ENCODE peak calls at places on chromosomes 5 and 9, in five cellular contexts. D, A, K, H and F are unnamed samples.
A peak's percentile ranks its signal among the peaks of the same experiment; 100 is the strongest.

GRCh38 chr9:124218438-124219289 is 39.1 kb upstream of the NEK6 start:
- DNase-seq in D (peak; percentile 78), A (peak; percentile 74), K (peak; percentile 47), H (no peak), F (no peak)

GRCh38 chr5:106097308-106097707 is 1573.4 kb downstream of the EFNA5 start:
- DNase-seq in D (peak; percentile 13), A (peak; percentile 43), K (peak; percentile 61), H (no peak), F (no peak)

GRCh38 chr5:171989276-171989675 is 17.2 kb downstream of the FBXW11 start:
- DNase-seq in D (no peak), A (peak; percentile 87), K (peak; percentile 82), H (no peak), F (peak; percentile 63)

GRCh38 chr9:136244116-136244775 is 1.4 kb downstream of the QSOX2 start:
- DNase-seq in D (no peak), A (no peak), K (peak; percentile 27), H (no peak), F (no peak)

GRCh38 chr5:105563842-105564241 is 2001.3 kb upstream of the NUDT12 start:
- DNase-seq in D (no peak), A (no peak), K (no peak), H (no peak), F (no peak)

GRCh38 chr9:13190040-13190439 is 89.5 kb downstream of the MPDZ start:
- DNase-seq in D (no peak), A (no peak), K (no peak), H (no peak), F (no peak)

GRCh38 chr5:171681667-171682066 is 104.0 kb upstream of the SMIM23 start:
- DNase-seq in D (peak; percentile 60), A (no peak), K (peak; percentile 40), H (no peak), F (no peak)

GRCh38 chr5:121189569-121190305 is 661.9 kb upstream of the FTMT start:
- DNase-seq in D (peak; percentile 49), A (peak; percentile 3), K (peak; percentile 59), H (no peak), F (no peak)

GRCh38 chr5:42944989-42945388 is 95.1 kb downstream of the ANXA2R start:
- DNase-seq in D (peak; percentile 96), A (peak; percentile 91), K (peak; percentile 97), H (no peak), F (no peak)

GRCh38 chr5:9829621-9830020 is 199.5 kb upstream of the TAS2R1 start:
- DNase-seq in D (no peak), A (peak; percentile 21), K (peak; percentile 6), H (no peak), F (no peak)

GRCh38 chr5:135600971-135601381 is 22.2 kb upstream of the CXCL14 start:
- DNase-seq in D (no peak), A (no peak), K (no peak), H (no peak), F (no peak)

GRCh38 chr5:132648355-132648754 is 9.6 kb upstream of the IL13 start:
- DNase-seq in D (no peak), A (no peak), K (no peak), H (no peak), F (no peak)

GRCh38 chr5:177212242-177212641 is 78.7 kb downstream of the NSD1 start:
- DNase-seq in D (no peak), A (no peak), K (no peak), H (no peak), F (no peak)

GRCh38 chr5:112878760-112879159 is 17.7 kb downstream of the SRP19 start:
- DNase-seq in D (no peak), A (peak; percentile 48), K (peak; percentile 75), H (no peak), F (peak; percentile 38)

GRCh38 chr5:76813982-76814562 is 4.8 kb upstream of the F2RL1 start:
- DNase-seq in D (peak; percentile 94), A (peak; percentile 90), K (peak; percentile 99), H (no peak), F (peak; percentile 87)

GRCh38 chr9:101148344-101148743 is 119.8 kb downstream of the PLPPR1 start:
- DNase-seq in D (no peak), A (no peak), K (no peak), H (peak; percentile 43), F (no peak)

GRCh38 chr9:109753308-109753707 is 26.7 kb upstream of the PALM2AKAP2 start:
- DNase-seq in D (no peak), A (no peak), K (no peak), H (no peak), F (no peak)

GRCh38 chr5:74127377-74128338 is 501.7 kb downstream of the ARHGEF28 start:
- DNase-seq in D (peak; percentile 34), A (peak; percentile 55), K (peak; percentile 46), H (peak; percentile 20), F (no peak)

GRCh38 chr9:96555567-96556386 is 63.9 kb downstream of the CDC14B start:
- DNase-seq in D (peak; percentile 88), A (no peak), K (peak; percentile 52), H (no peak), F (no peak)

GRCh38 chr5:78985407-78986223 is 505 bp upstream of the ARSB start:
- DNase-seq in D (peak; percentile 75), A (peak; percentile 48), K (peak; percentile 79), H (peak; percentile 26), F (no peak)

GRCh38 chr5:135862744-135863143 is 28.3 kb downstream of the SLC25A48 start:
- DNase-seq in D (no peak), A (no peak), K (no peak), H (no peak), F (no peak)

GRCh38 chr9:36932198-36932597 is 101.9 kb downstream of the PAX5 start:
- DNase-seq in D (no peak), A (no peak), K (no peak), H (no peak), F (no peak)

GRCh38 chr9:136255166-136255538 is 9.5 kb upstream of the QSOX2 start:
- DNase-seq in D (peak; percentile 64), A (no peak), K (peak; percentile 65), H (no peak), F (no peak)

GRCh38 chr9:123064662-123065061 is 31.2 kb downstream of the GPR21 start:
- DNase-seq in D (no peak), A (no peak), K (no peak), H (no peak), F (no peak)

GRCh38 chr5:1336106-1336561 is 8.8 kb downstream of the CLPTM1L start:
- DNase-seq in D (no peak), A (no peak), K (no peak), H (no peak), F (no peak)

GRCh38 chr5:133781446-133781845 is 169.1 kb upstream of the FSTL4 start:
- DNase-seq in D (no peak), A (no peak), K (no peak), H (no peak), F (no peak)

GRCh38 chr9:131986576-131986975 is 93.1 kb downstream of the MED27 start:
- DNase-seq in D (peak; percentile 42), A (peak; percentile 95), K (peak; percentile 23), H (no peak), F (no peak)

GRCh38 chr9:113560621-113560915 is 97.0 kb downstream of the RGS3 start:
- DNase-seq in D (no peak), A (no peak), K (no peak), H (no peak), F (no peak)

DNA sequence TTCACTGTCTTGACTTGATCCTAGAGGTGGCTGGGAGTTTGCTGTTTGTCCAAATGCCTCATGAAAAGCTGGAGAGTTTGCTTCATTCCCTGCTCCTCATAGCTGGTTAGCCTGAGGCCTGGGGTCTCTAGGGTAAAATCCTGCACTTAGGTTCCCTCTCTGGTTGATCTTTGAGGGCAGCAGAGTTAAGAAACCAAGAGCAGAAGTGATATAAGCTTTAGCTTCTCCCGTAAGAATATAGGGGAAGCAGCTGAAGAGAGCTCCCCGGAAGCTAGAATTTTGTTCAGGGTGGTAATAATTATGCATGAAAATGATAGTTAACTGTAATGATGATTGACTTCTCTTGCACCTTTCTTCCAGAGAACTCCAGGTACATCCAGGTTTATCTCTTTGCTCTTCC is 1.4 kb downstream of the FAM53C start:
- DNase-seq in D (no peak), A (no peak), K (no peak), H (peak; percentile 20), F (no peak)
- H3K9ac ChIP-seq in D (peak overlapping the region; percentile 95), A (peak overlapping the region; percentile 87), K (no peak overlapping the region), H (peak overlapping the region; percentile 100), F (peak overlapping the region; percentile 98)

GRCh38 chr9:93954436-93955355 is at the start of gene BARX1:
- DNase-seq in D (no peak), A (no peak), K (no peak), H (peak; percentile 71), F (no peak)
- TF ChIP-seq EZH2 in D (peak; percentile 45), A (no peak), K (peak; percentile 73), H (no peak), F (peak; percentile 76)

GRCh38 chr9:94923333-94924089 is 197.0 kb downstream of the AOPEP start:
- DNase-seq in D (no peak), A (no peak), K (peak; percentile 67), H (peak; percentile 71), F (no peak)

GRCh38 chr9:94921656-94922055 is 195.2 kb downstream of the AOPEP start:
- DNase-seq in D (no peak), A (no peak), K (no peak), H (no peak), F (no peak)

GRCh38 chr9:94921072-94921471 is 194.6 kb downstream of the AOPEP start:
- DNase-seq in D (peak; percentile 86), A (peak; percentile 56), K (peak; percentile 92), H (no peak), F (no peak)

GRCh38 chr9:94922691-94923107 is 196.2 kb downstream of the AOPEP start:
- DNase-seq in D (peak; percentile 81), A (peak; percentile 25), K (no peak), H (no peak), F (no peak)

GRCh38 chr9:94922098-94922607 is 195.7 kb downstream of the AOPEP start:
- DNase-seq in D (peak; percentile 95), A (peak; percentile 87), K (peak; percentile 100), H (no peak), F (no peak)
- H3K9ac ChIP-seq in D (peak overlapping the region; percentile 76), A (peak overlapping the region; percentile 47), K (no peak overlapping the region), H (no peak overlapping the region), F (peak overlapping the region; percentile 55)

DNA sequence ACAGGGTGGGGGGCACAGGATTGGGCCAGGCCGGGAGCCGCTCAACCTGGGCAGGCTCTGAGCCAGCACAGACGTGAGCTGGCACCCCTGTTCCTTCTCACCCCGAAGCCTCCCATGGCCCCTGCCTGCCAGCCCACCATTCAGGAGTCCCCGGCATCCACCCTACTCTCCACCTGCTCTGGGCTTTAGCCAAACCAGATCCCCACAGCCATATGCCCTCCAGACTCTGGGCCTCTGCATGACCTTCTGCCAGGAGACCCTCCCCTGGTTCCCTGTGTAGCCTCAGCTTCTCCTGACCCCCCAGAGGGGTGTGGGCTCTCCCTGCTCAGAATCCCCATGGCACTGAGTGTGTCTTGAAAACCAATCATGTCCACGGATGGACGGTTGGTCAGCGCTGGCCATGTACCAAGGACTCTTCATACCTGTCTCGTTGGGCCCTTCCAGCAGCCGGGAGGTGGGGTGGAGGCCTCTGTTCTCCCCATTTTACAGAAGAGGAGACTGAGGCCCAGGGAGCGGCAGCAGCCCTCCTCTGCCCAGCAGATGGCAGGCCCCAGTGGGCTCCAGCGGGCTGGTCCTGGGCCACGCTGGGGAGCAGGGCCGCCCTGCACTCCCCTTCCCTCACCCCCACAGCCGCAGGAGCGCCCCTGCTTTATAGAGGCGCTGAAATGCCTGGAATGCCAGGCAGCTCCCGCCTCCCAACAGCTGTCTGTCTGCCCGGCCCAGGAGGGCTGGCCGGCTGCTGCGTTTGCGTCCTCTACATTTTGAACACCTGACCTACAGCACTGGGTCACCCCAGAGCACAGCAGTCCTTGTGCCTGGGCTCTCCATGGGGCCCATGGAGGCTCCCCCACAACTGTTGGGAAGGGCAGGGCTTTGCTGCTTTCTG is 3.5 kb upstream of the MYMK start:
- DNase-seq in D (no peak), A (no peak), K (no peak), H (peak; percentile 53), F (no peak)
- TF ChIP-seq EZH2 in D (peak; percentile 9), A (no peak), K (no peak), H (no peak), F (no peak)

GRCh38 chr9:69204378-69204777 is 30.3 kb downstream of the TJP2 start:
- DNase-seq in D (no peak), A (no peak), K (no peak), H (no peak), F (no peak)
- H3K9ac ChIP-seq in D (peak overlapping the region; percentile 12), A (no peak overlapping the region), K (no peak overlapping the region), H (no peak overlapping the region), F (no peak overlapping the region)